ENCODE peak calls at places on chromosomes 16 and 17, in four cellular contexts. L is astrocyte of the spinal cord, U is RPMI8226, H is GM12864. P is an unnamed sample.

GRCh38 chr17:57463103-57463885 is 207.0 kb downstream of the MSI2 start:
- DNase-seq in H (peak), U (no peak), L (peak), P (no peak)

GRCh38 chr17:66978514-66979061 is 14.1 kb downstream of the CACNG4 start:
- DNase-seq in U (no peak), L (no peak), H (no peak), P (no peak)

GRCh38 chr17:28963212-28963611 is 11.9 kb upstream of the PHF12 start:
- DNase-seq in L (no peak), U (no peak), H (no peak), P (no peak)

GRCh38 chr17:70159980-70160379 is 9.4 kb upstream of the KCNJ2 start:
- DNase-seq in U (no peak), L (no peak), H (no peak), P (no peak)

GRCh38 chr17:29225388-29225787 is 21.3 kb upstream of the CRYBA1 start:
- DNase-seq in L (no peak), H (no peak), U (no peak), P (no peak)

GRCh38 chr16:14324581-14324980 is 253.5 kb downstream of the MRTFB start:
- DNase-seq in L (peak), U (no peak), H (no peak), P (no peak)

GRCh38 chr16:17067882-17068281 is 402.9 kb downstream of the XYLT1 start:
- DNase-seq in H (no peak), L (no peak), U (no peak), P (no peak)

GRCh38 chr17:64349949-64350348 is 40.7 kb downstream of the PECAM1 start:
- DNase-seq in U (no peak), L (no peak), H (no peak), P (no peak)

GRCh38 chr17:40852378-40852777 is 14.6 kb downstream of the KRT12 start:
- DNase-seq in U (no peak), H (no peak), L (no peak), P (no peak)

GRCh38 chr16:8590811-8591210 is 500 bp upstream of the TMEM114 start:
- DNase-seq in L (no peak), H (no peak), U (no peak), P (no peak)

GRCh38 chr17:32445075-32445427 is 741 bp downstream of the PSMD11 start:
- DNase-seq in H (no peak), L (peak), U (peak), P (no peak)

GRCh38 chr16:22692034-22692433 is 121.9 kb upstream of the HS3ST2 start:
- DNase-seq in H (no peak), L (no peak), U (no peak), P (no peak)

GRCh38 chr16:28309811-28310311 is 17.5 kb downstream of the SBK1 start:
- DNase-seq in H (no peak), L (no peak), U (no peak), P (no peak)

GRCh38 chr16:67547423-67548264 is 14.7 kb upstream of the CTCF start:
- DNase-seq in U (peak), H (no peak), L (no peak), P (peak)

GRCh38 chr17:39737761-39738567 is at the start of gene GRB7:
- DNase-seq in H (no peak), L (no peak), U (peak), P (no peak)

P was measured in OCI-LY7.